ENCODE peak calls at places on chromosomes 6 and 20, in five cellular contexts. D, G, U, R and A are unnamed samples.

GRCh38 chr6:9708600-9708999 is 706.3 kb downstream of the TFAP2A start:
- DNase-seq in G (no peak), U (no peak), D (no peak), R (no peak), A (no peak)

GRCh38 chr6:4004249-4004648 is 74.7 kb downstream of the FAM217A start:
- DNase-seq in R (no peak), U (no peak), D (no peak), G (no peak), A (no peak)

GRCh38 chr6:87628881-87629280 is 38.9 kb downstream of the ORC3 start:
- DNase-seq in R (no peak), D (no peak), U (no peak), G (no peak), A (no peak)

GRCh38 chr6:15642276-15642675 is 20.6 kb downstream of the DTNBP1 start:
- DNase-seq in R (no peak), G (peak; percentile 21), D (peak; percentile 3), U (peak; percentile 29), A (peak; percentile 67)

GRCh38 chr6:41976794-41977484 is 35.3 kb upstream of the CCND3 start:
- DNase-seq in R (no peak), D (peak; percentile 73), U (no peak), G (peak; percentile 34), A (no peak)

GRCh38 chr20:10357974-10358373 is 76.0 kb downstream of the MKKS start:
- DNase-seq in G (no peak), D (peak; percentile 29), U (no peak), R (no peak), A (no peak)

GRCh38 chr6:75217203-75217602 is 11.3 kb upstream of the COL12A1 start:
- DNase-seq in U (no peak), G (no peak), D (peak; percentile 20), R (no peak), A (no peak)

GRCh38 chr20:25178563-25179438 is 16.7 kb upstream of the ENTPD6 start:
- DNase-seq in R (no peak), D (peak; percentile 84), G (peak; percentile 67), U (peak; percentile 12), A (peak; percentile 48)

GRCh38 chr6:111818539-111819226 is 54.6 kb downstream of the FYN start:
- DNase-seq in R (no peak), D (no peak), G (no peak), U (no peak), A (no peak)

GRCh38 chr6:39203398-39203797 is 25.9 kb downstream of the KCNK5 start:
- DNase-seq in R (no peak), U (no peak), D (no peak), G (no peak), A (no peak)

GRCh38 chr20:10239954-10240353 is 21.3 kb downstream of the SNAP25 start:
- DNase-seq in G (peak; percentile 58), R (no peak), D (peak; percentile 84), U (no peak), A (no peak)

GRCh38 chr6:98576811-98577210 is 257.6 kb upstream of the POU3F2 start:
- DNase-seq in G (no peak), R (no peak), D (no peak), U (no peak), A (no peak)

GRCh38 chr6:169450097-169450496 is 196.5 kb upstream of the THBS2 start:
- DNase-seq in R (no peak), D (no peak), U (no peak), G (no peak), A (no peak)

GRCh38 chr20:59020938-59021551 is 1.8 kb downstream of the TUBB1 start:
- DNase-seq in G (no peak), D (no peak), U (peak; percentile 58), R (no peak), A (no peak)

GRCh38 chr20:39136145-39136544 is 174.0 kb downstream of the DHX35 start:
- DNase-seq in R (no peak), G (no peak), D (no peak), U (no peak), A (no peak)

GRCh38 chr6:103122766-103123601 is 1729.5 kb downstream of the GRIK2 start:
- DNase-seq in G (peak; percentile 44), U (peak; percentile 4), D (peak; percentile 56), R (no peak), A (peak; percentile 56)

GRCh38 chr6:149114167-149114566 is 203.3 kb upstream of the TAB2 start:
- DNase-seq in D (no peak), R (no peak), G (no peak), U (no peak), A (no peak)

GRCh38 chr6:125983246-125983945 is 2.9 kb upstream of the TRMT11 start:
- DNase-seq in U (no peak), G (no peak), R (no peak), D (peak; percentile 10), A (no peak)

GRCh38 chr20:43736588-43737091 is 9.8 kb upstream of the GTSF1L start:
- DNase-seq in G (no peak), U (peak; percentile 61), R (peak; percentile 79), D (no peak), A (no peak)

GRCh38 chr6:85460154-85460950 is 10.5 kb downstream of the NT5E start:
- DNase-seq in D (no peak), R (no peak), U (no peak), G (no peak), A (no peak)

GRCh38 chr6:170003027-170003426 is 251.6 kb downstream of the ERMARD start:
- DNase-seq in G (no peak), R (no peak), D (no peak), U (peak; percentile 32), A (peak; percentile 49)

GRCh38 chr20:9043364-9043763 is 25.5 kb upstream of the PLCB4 start:
- DNase-seq in G (no peak), U (no peak), R (no peak), D (no peak), A (no peak)

GRCh38 chr20:58665606-58666005 is 14.5 kb downstream of the STX16 start:
- DNase-seq in R (no peak), G (no peak), D (no peak), U (no peak), A (peak; percentile 34)

GRCh38 chr6:34602318-34603111 is 46.4 kb upstream of the SPDEF start:
- DNase-seq in R (no peak), U (no peak), D (no peak), G (peak; percentile 82), A (no peak)

GRCh38 chr6:31529329-31530150 is 778 bp downstream of the MCCD1 start:
- DNase-seq in D (no peak), U (no peak), R (no peak), G (peak; percentile 79), A (no peak)

GRCh38 chr20:38625896-38626295 is 24.3 kb downstream of the ARHGAP40 start:
- DNase-seq in R (no peak), U (no peak), D (no peak), G (no peak), A (no peak)

DNA sequence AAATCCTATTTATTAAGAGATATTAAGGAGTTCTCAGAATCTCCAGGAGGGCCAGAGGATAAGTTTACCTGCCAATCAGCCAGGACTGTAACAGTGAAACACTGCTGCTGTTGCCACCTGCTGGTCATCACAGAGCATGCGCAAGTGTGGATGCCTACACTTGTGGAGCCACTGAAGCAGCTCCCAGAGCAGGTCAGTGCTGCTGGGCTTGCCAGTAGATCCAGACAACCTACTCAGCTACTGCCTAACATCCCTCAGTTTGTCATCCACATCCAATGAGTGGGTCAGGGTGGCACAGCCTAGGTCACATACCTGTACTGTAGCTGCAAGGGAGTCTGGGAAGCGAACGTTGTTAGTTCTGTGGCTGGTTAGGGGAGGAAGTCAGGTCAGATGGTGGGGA is 18.3 kb upstream of the NHSL1 start:
- DNase-seq in U (peak; percentile 35), R (no peak), G (peak; percentile 78), D (peak; percentile 28), A (peak; percentile 70)
- TF ChIP-seq RFX5 in U (no peak), R (no peak), G (no peak), D (no peak), A (no peak)

GRCh38 chr6:43773050-43773956 is 3.3 kb downstream of the VEGFA start:
- DNase-seq in U (peak; percentile 81), D (peak; percentile 68), G (peak; percentile 64), R (no peak), A (no peak)

GRCh38 chr6:43773981-43774775 is 4.2 kb downstream of the VEGFA start:
- DNase-seq in D (no peak), R (no peak), G (no peak), U (no peak), A (no peak)

GRCh38 chr6:43771210-43771857 is 1.3 kb downstream of the VEGFA start:
- DNase-seq in U (peak; percentile 87), R (no peak), D (peak; percentile 49), G (peak; percentile 79), A (no peak)

GRCh38 chr6:43771858-43772570 is 2.0 kb downstream of the VEGFA start:
- DNase-seq in D (peak; percentile 37), G (peak; percentile 51), U (peak; percentile 87), R (no peak), A (peak; percentile 78)

GRCh38 chr6:43772571-43773049 is 2.6 kb downstream of the VEGFA start:
- DNase-seq in R (no peak), U (peak; percentile 55), G (peak; percentile 49), D (peak; percentile 28), A (no peak)
- TF ChIP-seq KDM1A in R (no peak), U (no peak), G (no peak), D (no peak), A (no peak)

GRCh38 chr20:51160821-51161220 is 137.9 kb upstream of the KCNG1 start:
- DNase-seq in R (no peak), U (no peak), G (no peak), D (no peak), A (no peak)

GRCh38 chr20:51162015-51162414 is 139.1 kb upstream of the KCNG1 start:
- DNase-seq in R (no peak), D (no peak), G (no peak), U (no peak), A (no peak)

GRCh38 chr20:51159303-51159702 is 136.4 kb upstream of the KCNG1 start:
- DNase-seq in R (no peak), D (no peak), G (no peak), U (no peak), A (no peak)

GRCh38 chr20:51158226-51158625 is 135.3 kb upstream of the KCNG1 start:
- DNase-seq in G (no peak), D (no peak), R (no peak), U (no peak), A (peak; percentile 24)

DNA sequence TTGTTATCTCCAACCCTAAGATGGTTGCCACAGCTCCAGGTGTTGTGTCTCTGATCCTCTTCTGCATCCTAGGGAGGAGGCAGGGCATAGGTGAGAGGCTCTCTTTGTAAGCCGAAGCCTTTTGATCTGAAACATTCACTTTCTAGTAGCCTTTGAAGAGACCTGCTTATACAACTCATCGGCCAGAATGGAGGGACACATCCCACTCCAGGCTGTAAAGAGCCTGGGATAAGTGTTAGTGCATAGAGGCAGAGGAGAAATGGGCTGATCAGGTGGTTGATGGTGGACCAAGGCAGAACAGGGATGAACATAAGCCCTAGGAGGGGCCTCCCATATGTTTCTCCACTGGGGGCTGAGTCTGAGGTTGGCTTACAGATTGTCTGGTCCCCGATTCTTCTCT is 137.1 kb upstream of the KCNG1 start:
- DNase-seq in G (no peak), R (no peak), U (no peak), D (no peak), A (no peak)
- TF ChIP-seq CTCF in G (no peak), R (no peak), U (no peak), D (no peak), A (no peak)

DNA sequence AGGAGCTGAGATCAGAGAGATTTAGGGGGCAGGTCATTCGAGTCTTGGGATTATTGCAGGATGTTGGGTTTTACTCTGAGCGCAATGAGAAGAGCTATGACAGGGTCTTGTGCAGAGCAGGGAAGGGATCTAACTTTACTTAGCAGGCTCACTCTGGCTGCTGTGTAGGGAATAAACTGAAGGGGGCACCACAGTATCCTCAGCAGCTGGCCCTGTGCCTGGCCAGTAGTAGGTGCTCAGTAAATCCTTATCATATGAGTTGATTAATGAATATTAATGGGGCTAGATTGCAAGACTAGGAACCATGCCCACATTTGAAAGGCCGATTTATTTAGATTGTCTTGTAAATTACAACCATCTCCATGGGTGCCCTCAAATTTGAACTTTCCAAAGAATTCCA is 4.6 kb upstream of the MDGA1 start:
- DNase-seq in R (no peak), G (no peak), U (no peak), D (no peak), A (no peak)
- TF ChIP-seq RFX5 in R (no peak), G (no peak), U (no peak), D (no peak), A (no peak)